ENCODE peak calls at places on chromosomes 12 and 14, in five cellular contexts. Q, S, C, M and Y are unnamed samples.

GRCh38 chr14:95040723-95041476 is 116.4 kb downstream of the DICER1 start:
- DNase-seq in Q (no peak), S (no peak), C (no peak), M (peak), Y (peak)

GRCh38 chr14:69999246-69999645 is 120.0 kb downstream of the SMOC1 start:
- DNase-seq in Q (no peak), S (peak), C (no peak), M (peak), Y (no peak)

GRCh38 chr14:24130717-24131548 is 474 bp downstream of the FITM1 start:
- DNase-seq in Q (no peak), S (no peak), C (no peak), M (no peak), Y (no peak)

GRCh38 chr12:70561550-70561949 is 75.7 kb downstream of the PTPRB start:
- DNase-seq in Q (no peak), S (no peak), C (no peak), M (no peak), Y (no peak)

GRCh38 chr12:2283910-2284309 is 231.1 kb downstream of the CACNA1C start:
- DNase-seq in Q (no peak), S (peak), C (no peak), M (peak), Y (no peak)

GRCh38 chr12:51293693-51294092 is 23.5 kb upstream of the SMAGP start:
- DNase-seq in Q (no peak), S (no peak), C (no peak), M (no peak), Y (no peak)

GRCh38 chr12:106736051-106736957 is 38.2 kb upstream of the RIC8B start:
- DNase-seq in Q (no peak), S (no peak), C (no peak), M (peak), Y (no peak)

GRCh38 chr12:108306014-108306501 is 33.1 kb downstream of the CMKLR1 start:
- DNase-seq in Q (no peak), S (peak), C (no peak), M (no peak), Y (no peak)

GRCh38 chr12:92854344-92854743 is 74.8 kb downstream of the EEA1 start:
- DNase-seq in Q (no peak), S (no peak), C (no peak), M (no peak), Y (no peak)

GRCh38 chr14:31567651-31568050 is 6.4 kb downstream of the NUBPL start:
- DNase-seq in Q (no peak), S (no peak), C (no peak), M (no peak), Y (no peak)

GRCh38 chr14:100651999-100652508 is 64.8 kb upstream of the BEGAIN start:
- DNase-seq in Q (no peak), S (no peak), C (no peak), M (no peak), Y (no peak)

GRCh38 chr12:108782971-108783370 is 51.7 kb upstream of the CORO1C start:
- DNase-seq in Q (no peak), S (no peak), C (no peak), M (no peak), Y (no peak)

GRCh38 chr12:94430304-94430703 is 29.4 kb downstream of the CEP83 start:
- DNase-seq in Q (no peak), S (no peak), C (no peak), M (no peak), Y (no peak)

GRCh38 chr14:101252443-101253214 is 308.7 kb upstream of the DIO3 start:
- DNase-seq in Q (no peak), S (no peak), C (peak), M (no peak), Y (peak)

GRCh38 chr12:40104461-40105264 is 1.2 kb downstream of the SLC2A13 start:
- DNase-seq in Q (no peak), S (peak), C (peak), M (peak), Y (no peak)

GRCh38 chr12:12725086-12725955 is 8.2 kb downstream of the CDKN1B start:
- DNase-seq in Q (peak), S (peak), C (peak), M (peak), Y (peak)

GRCh38 chr12:2057041-2057792 is 4.4 kb downstream of the CACNA1C start:
- DNase-seq in Q (peak), S (peak), C (peak), M (no peak), Y (peak)

GRCh38 chr12:99736760-99737159 is 89.2 kb downstream of the GARIN6 start:
- DNase-seq in Q (no peak), S (no peak), C (no peak), M (no peak), Y (no peak)

GRCh38 chr12:80173465-80173864 is 74.1 kb downstream of the OTOGL start:
- DNase-seq in Q (no peak), S (no peak), C (no peak), M (no peak), Y (no peak)

GRCh38 chr14:58776516-58776915 is 138.8 kb downstream of the DACT1 start:
- DNase-seq in Q (no peak), S (no peak), C (no peak), M (no peak), Y (no peak)

GRCh38 chr14:51873221-51873893 is 12.9 kb downstream of the GNG2 start:
- DNase-seq in Q (no peak), S (peak), C (no peak), M (no peak), Y (no peak)